ENCODE peak calls at places on chromosome 18, in four cellular contexts. Y is PC-3; R is CD8-positive, alpha-beta memory T cell; P is tibial nerve. K is an unnamed sample.

GRCh38 chr18:59141294-59142068 is 1.8 kb downstream of the SEC11C start:
- DNase-seq in Y (no peak), P (no peak), R (no peak), K (no peak)

GRCh38 chr18:51196811-51197660 is 445 bp downstream of the MEX3C start:
- DNase-seq in Y (no peak), R (no peak), P (no peak), K (peak; percentile 72)

GRCh38 chr18:67261931-67262552 is 254.5 kb downstream of the DSEL start:
- DNase-seq in R (no peak), P (no peak), Y (no peak), K (no peak)

GRCh38 chr18:67104700-67105284 is 411.7 kb downstream of the DSEL start:
- DNase-seq in Y (peak; percentile 80), P (peak; percentile 47), R (peak; percentile 6), K (no peak)

GRCh38 chr18:46950064-46950656 is 32.8 kb downstream of the KATNAL2 start:
- DNase-seq in Y (peak; percentile 6), R (no peak), P (no peak), K (no peak)

GRCh38 chr18:54880706-54881105 is 52.4 kb downstream of the RAB27B start:
- DNase-seq in R (no peak), P (no peak), Y (peak; percentile 69), K (no peak)

GRCh38 chr18:9792565-9793226 is 84.6 kb downstream of the RAB31 start:
- DNase-seq in R (no peak), P (no peak), Y (peak; percentile 33), K (no peak)

GRCh38 chr18:58132595-58133191 is 88.7 kb downstream of the NEDD4L start:
- DNase-seq in R (no peak), Y (no peak), P (no peak), K (no peak)

GRCh38 chr18:13284330-13285027 is 65.9 kb downstream of the LDLRAD4 start:
- DNase-seq in Y (no peak), R (peak; percentile 17), P (no peak), K (no peak)

GRCh38 chr18:22563098-22563707 is 145.5 kb upstream of the CTAGE1 start:
- DNase-seq in Y (peak; percentile 93), P (no peak), R (peak; percentile 45), K (no peak)

GRCh38 chr18:47932603-47933002 is 2.1 kb upstream of the SMAD2 start:
- DNase-seq in Y (no peak), P (no peak), R (no peak), K (no peak)

GRCh38 chr18:76430636-76431035 is 64.4 kb downstream of the ZNF516 start:
- DNase-seq in P (no peak), Y (no peak), R (no peak), K (no peak)

GRCh38 chr18:57759650-57760049 is 43.5 kb downstream of the ATP8B1 start:
- DNase-seq in Y (no peak), P (no peak), R (no peak), K (no peak)

GRCh38 chr18:80253871-80254492 is 6.7 kb upstream of the PARD6G start:
- DNase-seq in Y (peak; percentile 22), R (no peak), P (no peak), K (no peak)

GRCh38 chr18:54946149-54946581 is 13.1 kb downstream of the CCDC68 start:
- DNase-seq in Y (peak; percentile 63), R (peak; percentile 21), P (no peak), K (no peak)

GRCh38 chr18:33097126-33097525 is 324.3 kb upstream of the KLHL14 start:
- DNase-seq in Y (no peak), P (no peak), R (no peak), K (no peak)

GRCh38 chr18:5628512-5629255 is 84.9 kb upstream of the EPB41L3 start:
- DNase-seq in R (no peak), Y (peak; percentile 8), P (peak; percentile 16), K (peak; percentile 9)

GRCh38 chr18:11272516-11272915 is 123.1 kb upstream of the PIEZO2 start:
- DNase-seq in Y (no peak), P (no peak), R (no peak), K (no peak)

GRCh38 chr18:22052405-22053105 is 116.8 kb upstream of the GATA6 start:
- DNase-seq in Y (no peak), P (no peak), R (no peak), K (no peak)

GRCh38 chr18:63947051-63947790 is 1.9 kb upstream of the HMSD start:
- DNase-seq in R (no peak), Y (no peak), P (no peak), K (no peak)

GRCh38 chr18:67199993-67200617 is 316.4 kb downstream of the DSEL start:
- DNase-seq in Y (peak; percentile 80), P (no peak), R (peak; percentile 8), K (no peak)

GRCh38 chr18:69469444-69469919 is 68.8 kb downstream of the DOK6 start:
- DNase-seq in Y (peak; percentile 78), R (peak; percentile 19), P (no peak), K (no peak)

GRCh38 chr18:32771169-32771751 is 1.6 kb downstream of the KLHL14 start:
- DNase-seq in R (no peak), P (no peak), Y (no peak), K (no peak)

GRCh38 chr18:394276-394996 is 106.1 kb downstream of the COLEC12 start:
- DNase-seq in Y (no peak), R (no peak), P (no peak), K (no peak)

GRCh38 chr18:71808576-71808975 is 735.6 kb downstream of the CBLN2 start:
- DNase-seq in R (no peak), P (no peak), Y (peak; percentile 74), K (no peak)

GRCh38 chr18:45373286-45373880 is 241.9 kb upstream of the SLC14A2 start:
- DNase-seq in Y (no peak), R (no peak), P (no peak), K (no peak)

GRCh38 chr18:59432796-59433195 is 73.7 kb upstream of the LMAN1 start:
- DNase-seq in P (no peak), R (no peak), Y (no peak), K (no peak)

GRCh38 chr18:63346471-63347183 is 20.4 kb downstream of the KDSR start:
- DNase-seq in R (no peak), Y (no peak), P (no peak), K (no peak)

GRCh38 chr18:22643731-22644130 is 226.0 kb upstream of the CTAGE1 start:
- DNase-seq in Y (no peak), P (no peak), R (no peak), K (no peak)

GRCh38 chr18:75422341-75422910 is 5.1 kb downstream of the SMIM21 start:
- DNase-seq in Y (no peak), R (no peak), P (no peak), K (no peak)

DNA sequence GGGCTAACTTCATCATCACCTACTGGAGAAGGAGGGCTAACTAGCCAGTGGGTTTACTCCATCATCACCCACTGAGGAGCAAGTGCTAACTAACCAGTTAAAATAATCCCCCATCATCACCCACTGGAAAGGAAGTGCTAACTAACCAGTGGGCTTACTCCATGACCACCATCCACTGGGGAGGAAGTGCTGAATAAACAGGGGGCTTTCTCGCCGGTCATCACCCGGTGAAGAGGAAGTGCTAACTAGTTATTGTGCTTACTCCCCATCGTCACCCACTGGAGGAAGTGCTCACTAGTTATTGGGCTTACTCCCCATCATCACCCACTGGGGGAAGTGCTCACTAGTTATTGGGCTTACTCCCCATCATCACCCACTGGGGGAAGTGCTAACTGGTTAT is 124.4 kb upstream of the SALL3 start:
- DNase-seq in R (no peak), Y (no peak), P (no peak), K (no peak)
- H3K9me3 ChIP-seq in R (no peaks in the 10 kb centered on the region), Y (no peaks in the 10 kb centered on the region), P (no peaks in the 10 kb centered on the region), K (no peaks in the 10 kb centered on the region)

GRCh38 chr18:60809937-60810336 is 437.4 kb upstream of the MC4R start:
- DNase-seq in R (no peak), P (no peak), Y (no peak), K (no peak)

GRCh38 chr18:60812921-60813320 is 440.3 kb upstream of the MC4R start:
- DNase-seq in P (no peak), Y (no peak), R (no peak), K (no peak)
- H3K27ac ChIP-seq in P (no peak overlapping the region), Y (no peak overlapping the region), R (no peak overlapping the region), K (no peak overlapping the region)

GRCh38 chr18:49804096-49804495 is 9.2 kb downstream of the ACAA2 start:
- DNase-seq in Y (no peak), R (no peak), P (no peak), K (no peak)
- H3K9me3 ChIP-seq in Y (no peaks in the 10 kb centered on the region), R (no peaks in the 10 kb centered on the region), P (no peaks in the 10 kb centered on the region), K (no peaks in the 10 kb centered on the region)

GRCh38 chr18:62018034-62018760 is 125.4 kb upstream of the RNF152 start:
- DNase-seq in P (peak; percentile 23), R (no peak), Y (no peak), K (peak; percentile 58)

GRCh38 chr18:62018761-62019041 is 125.9 kb upstream of the RNF152 start:
- DNase-seq in R (no peak), P (no peak), Y (no peak), K (no peak)

GRCh38 chr18:62017618-62018017 is 124.8 kb upstream of the RNF152 start:
- DNase-seq in R (no peak), Y (no peak), P (no peak), K (no peak)
- H3K27ac ChIP-seq in R (no peak overlapping the region), Y (no peak overlapping the region), P (peak overlapping the region; percentile 23), K (peak overlapping the region; percentile 44)